ENCODE peak calls at places on chromosomes 16 and 17, in four cellular contexts. One of them, this sample, is unnamed.

GRCh38 chr17:39197380-39198185 is at the start of gene CACNB1:
- DNase-seq in right atrium auricular region: peak
- DNase-seq in PC-3: peak
- DNase-seq in psoas muscle: peak
- DNase-seq in this sample: peak

GRCh38 chr16:57997528-57998265 is 2.8 kb downstream of the ZNF319 start:
- DNase-seq in right atrium auricular region: no peak
- DNase-seq in PC-3: no peak
- DNase-seq in psoas muscle: no peak
- DNase-seq in this sample: no peak

GRCh38 chr17:72717676-72718075 is 374.8 kb downstream of the SLC39A11 start:
- DNase-seq in right atrium auricular region: no peak
- DNase-seq in PC-3: peak
- DNase-seq in psoas muscle: no peak
- DNase-seq in this sample: no peak

GRCh38 chr16:66127459-66128362 is 238.8 kb upstream of the CDH5 start:
- DNase-seq in right atrium auricular region: no peak
- DNase-seq in PC-3: peak
- DNase-seq in psoas muscle: peak
- DNase-seq in this sample: no peak

GRCh38 chr17:48604770-48605329 is at the start of gene HOXB6:
- DNase-seq in right atrium auricular region: no peak
- DNase-seq in PC-3: peak
- DNase-seq in psoas muscle: no peak
- DNase-seq in this sample: no peak

GRCh38 chr17:55717898-55718735 is 4.5 kb downstream of the TMEM100 start:
- DNase-seq in right atrium auricular region: peak
- DNase-seq in PC-3: peak
- DNase-seq in psoas muscle: peak
- DNase-seq in this sample: peak

GRCh38 chr17:54408741-54409140 is 491.9 kb upstream of the TOM1L1 start:
- DNase-seq in right atrium auricular region: no peak
- DNase-seq in PC-3: no peak
- DNase-seq in psoas muscle: no peak
- DNase-seq in this sample: peak

GRCh38 chr17:67922503-67922902 is 73.8 kb downstream of the C17orf58 start:
- DNase-seq in right atrium auricular region: no peak
- DNase-seq in PC-3: no peak
- DNase-seq in psoas muscle: no peak
- DNase-seq in this sample: no peak

GRCh38 chr16:6574146-6574545 is 758.5 kb upstream of the RBFOX1 start:
- DNase-seq in right atrium auricular region: no peak
- DNase-seq in PC-3: no peak
- DNase-seq in psoas muscle: no peak
- DNase-seq in this sample: no peak

GRCh38 chr16:57603110-57604024 is 25.1 kb upstream of the ADGRG1 start:
- DNase-seq in right atrium auricular region: no peak
- DNase-seq in PC-3: no peak
- DNase-seq in psoas muscle: no peak
- DNase-seq in this sample: no peak

GRCh38 chr17:41784207-41784744 is 2.2 kb downstream of the JUP start:
- DNase-seq in right atrium auricular region: no peak
- DNase-seq in PC-3: peak
- DNase-seq in psoas muscle: peak
- DNase-seq in this sample: peak

GRCh38 chr16:78022347-78022746 is at the start of gene CLEC3A:
- DNase-seq in right atrium auricular region: no peak
- DNase-seq in PC-3: no peak
- DNase-seq in psoas muscle: no peak
- DNase-seq in this sample: no peak

GRCh38 chr16:79286646-79287423 is 313.7 kb downstream of the MAF start:
- DNase-seq in right atrium auricular region: no peak
- DNase-seq in PC-3: no peak
- DNase-seq in psoas muscle: peak
- DNase-seq in this sample: no peak

GRCh38 chr16:12298285-12298684 is 321.8 kb downstream of the SNX29 start:
- DNase-seq in right atrium auricular region: no peak
- DNase-seq in PC-3: no peak
- DNase-seq in psoas muscle: no peak
- DNase-seq in this sample: no peak

GRCh38 chr16:85398688-85399582 is 214.2 kb upstream of the GSE1 start:
- DNase-seq in right atrium auricular region: no peak
- DNase-seq in PC-3: no peak
- DNase-seq in psoas muscle: peak
- DNase-seq in this sample: no peak

GRCh38 chr17:62105361-62105760 is 40.3 kb upstream of the MED13 start:
- DNase-seq in right atrium auricular region: no peak
- DNase-seq in PC-3: no peak
- DNase-seq in psoas muscle: no peak
- DNase-seq in this sample: no peak

GRCh38 chr17:8041249-8041928 is 2.5 kb downstream of the ALOX15B start:
- DNase-seq in right atrium auricular region: peak
- DNase-seq in PC-3: peak
- DNase-seq in psoas muscle: no peak
- DNase-seq in this sample: peak

GRCh38 chr16:85634747-85635544 is 21.8 kb downstream of the GSE1 start:
- DNase-seq in right atrium auricular region: no peak
- DNase-seq in PC-3: no peak
- DNase-seq in psoas muscle: no peak
- DNase-seq in this sample: no peak

GRCh38 chr16:85626191-85626951 is 13.2 kb downstream of the GSE1 start:
- DNase-seq in right atrium auricular region: no peak
- DNase-seq in PC-3: no peak
- DNase-seq in psoas muscle: no peak
- DNase-seq in this sample: no peak

GRCh38 chr17:82237083-82237745 is 8.4 kb downstream of the SLC16A3 start:
- DNase-seq in right atrium auricular region: no peak
- DNase-seq in PC-3: no peak
- DNase-seq in psoas muscle: peak
- DNase-seq in this sample: no peak

GRCh38 chr17:67974598-67975066 is 21.6 kb downstream of the C17orf58 start:
- DNase-seq in right atrium auricular region: peak
- DNase-seq in PC-3: no peak
- DNase-seq in psoas muscle: no peak
- DNase-seq in this sample: no peak

GRCh38 chr16:85657267-85657650 is 31.5 kb downstream of the GINS2 start:
- DNase-seq in right atrium auricular region: no peak
- DNase-seq in PC-3: no peak
- DNase-seq in psoas muscle: peak
- DNase-seq in this sample: no peak

GRCh38 chr16:73290258-73290657 is 242.3 kb upstream of the ZFHX3 start:
- DNase-seq in right atrium auricular region: no peak
- DNase-seq in PC-3: no peak
- DNase-seq in psoas muscle: no peak
- DNase-seq in this sample: no peak

GRCh38 chr16:56617212-56618085 is 8.1 kb upstream of the MT1E start:
- DNase-seq in right atrium auricular region: peak
- DNase-seq in PC-3: no peak
- DNase-seq in psoas muscle: peak
- DNase-seq in this sample: peak

GRCh38 chr17:82636626-82637598 is 11.3 kb downstream of the WDR45B start:
- DNase-seq in right atrium auricular region: no peak
- DNase-seq in PC-3: peak
- DNase-seq in psoas muscle: no peak
- DNase-seq in this sample: peak

GRCh38 chr16:23742761-23743160 is 12.1 kb upstream of the CHP2 start:
- DNase-seq in right atrium auricular region: no peak
- DNase-seq in PC-3: no peak
- DNase-seq in psoas muscle: no peak
- DNase-seq in this sample: no peak

GRCh38 chr16:29720703-29721102 is 25.1 kb downstream of the C16orf54 start:
- DNase-seq in right atrium auricular region: no peak
- DNase-seq in PC-3: no peak
- DNase-seq in psoas muscle: no peak
- DNase-seq in this sample: no peak

GRCh38 chr17:56222255-56222654 is 69.0 kb downstream of the ANKFN1 start:
- DNase-seq in right atrium auricular region: no peak
- DNase-seq in PC-3: no peak
- DNase-seq in psoas muscle: no peak
- DNase-seq in this sample: peak

GRCh38 chr17:28634211-28634865 is 10.6 kb downstream of the BLTP2 start:
- DNase-seq in right atrium auricular region: no peak
- DNase-seq in PC-3: no peak
- DNase-seq in psoas muscle: no peak
- DNase-seq in this sample: no peak

GRCh38 chr16:55559233-55559632 is 7.3 kb upstream of the CAPNS2 start:
- DNase-seq in right atrium auricular region: no peak
- DNase-seq in PC-3: no peak
- DNase-seq in psoas muscle: no peak
- DNase-seq in this sample: peak

GRCh38 chr16:27080870-27081269 is 14.1 kb downstream of the C16orf82 start:
- DNase-seq in right atrium auricular region: no peak
- DNase-seq in PC-3: peak
- DNase-seq in psoas muscle: no peak
- DNase-seq in this sample: no peak

DNA sequence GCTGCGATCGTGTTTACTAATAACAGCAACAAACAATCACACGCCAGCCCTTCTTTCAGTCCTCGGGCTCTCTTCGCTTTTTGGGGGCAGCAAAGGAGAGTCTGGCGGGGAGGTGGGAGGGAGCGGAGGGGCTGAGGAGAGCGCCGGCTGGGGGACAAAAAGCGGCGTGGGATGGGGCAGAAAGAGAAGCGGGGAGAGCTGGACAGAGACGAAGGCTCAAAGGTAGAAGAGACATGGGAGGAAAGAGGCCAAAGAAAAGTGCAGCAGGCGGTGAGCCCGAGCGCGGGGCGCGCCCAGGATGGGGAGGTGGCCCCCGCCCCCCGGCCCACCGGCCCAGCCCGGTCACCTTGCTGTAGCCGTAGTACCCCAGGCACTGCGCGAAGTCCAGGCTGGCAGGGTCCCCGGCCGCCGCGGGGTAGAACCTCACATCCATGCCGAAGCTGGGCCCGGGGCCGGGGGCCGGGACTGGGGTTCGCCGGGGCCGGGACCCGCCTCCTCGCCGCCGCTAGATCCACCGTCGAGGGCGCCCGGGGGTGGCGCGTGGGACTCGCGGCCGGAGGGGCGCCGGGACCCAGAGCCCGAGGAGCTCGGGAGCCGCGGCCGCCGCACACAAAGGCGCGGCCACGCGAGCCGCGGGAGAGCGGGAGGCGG is 527 bp downstream of the TOX3 start:
- DNase-seq in right atrium auricular region: no peak
- DNase-seq in PC-3: no peak
- DNase-seq in psoas muscle: no peak
- DNase-seq in this sample: no peak
- H3K4me3 ChIP-seq in right atrium auricular region: peak
- H3K4me3 ChIP-seq in PC-3: no peak
- H3K4me3 ChIP-seq in psoas muscle: peak
- H3K4me3 ChIP-seq in this sample: no peak

DNA sequence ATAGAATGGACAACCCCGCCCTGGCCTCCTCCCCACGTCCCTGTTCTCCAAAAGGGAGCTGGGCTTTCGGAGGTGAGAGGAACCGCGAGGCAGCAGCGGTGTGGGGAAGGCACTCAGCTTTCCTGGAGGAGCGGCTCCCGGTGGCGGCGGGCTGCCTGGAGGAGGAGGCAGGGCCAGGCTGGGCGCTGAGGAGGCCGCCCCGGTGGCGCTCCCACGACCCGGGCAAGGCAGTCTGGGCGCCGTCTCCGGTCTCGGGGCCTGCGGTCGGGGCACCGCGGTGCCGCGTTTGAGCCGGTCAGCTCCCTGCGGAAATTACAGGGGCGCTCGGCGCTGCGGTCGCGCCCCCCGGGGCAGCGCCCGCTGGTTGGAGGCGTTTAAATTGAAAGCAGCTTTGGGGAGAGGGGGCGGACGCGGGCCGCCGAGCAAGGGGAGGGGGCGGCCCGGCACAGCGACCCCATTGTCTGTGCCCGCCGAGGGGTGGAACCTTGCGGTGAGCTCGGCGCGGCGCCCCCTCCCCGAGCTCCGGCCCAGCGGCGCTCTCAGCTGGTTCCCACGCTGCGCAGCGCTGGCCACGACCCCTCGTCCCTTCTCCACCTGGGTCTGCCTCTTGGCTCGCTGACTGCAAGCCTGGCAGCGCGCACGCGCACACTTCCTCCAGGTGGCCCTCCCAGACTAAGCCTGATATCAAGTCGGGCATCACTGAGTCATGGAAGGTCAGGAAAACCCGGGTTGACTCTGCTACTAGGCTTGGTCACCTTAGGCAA is 58.7 kb upstream of the DLX4 start:
- DNase-seq in right atrium auricular region: no peak
- DNase-seq in PC-3: peak
- DNase-seq in psoas muscle: no peak
- DNase-seq in this sample: peak
- H3K4me3 ChIP-seq in right atrium auricular region: no peak
- H3K4me3 ChIP-seq in PC-3: no peak
- H3K4me3 ChIP-seq in psoas muscle: no peak
- H3K4me3 ChIP-seq in this sample: no peak

GRCh38 chr16:88839026-88839529 is 17.7 kb downstream of the GALNS start:
- DNase-seq in right atrium auricular region: no peak
- DNase-seq in PC-3: no peak
- DNase-seq in psoas muscle: no peak
- DNase-seq in this sample: no peak
- H3K4me3 ChIP-seq in right atrium auricular region: no peak
- H3K4me3 ChIP-seq in PC-3: no peak
- H3K4me3 ChIP-seq in psoas muscle: no peak
- H3K4me3 ChIP-seq in this sample: no peak

GRCh38 chr17:40360091-40360490 is 4.4 kb downstream of the GJD3 start:
- DNase-seq in right atrium auricular region: no peak
- DNase-seq in PC-3: no peak
- DNase-seq in psoas muscle: peak
- DNase-seq in this sample: no peak

GRCh38 chr17:40356906-40357861 is 7.4 kb downstream of the GJD3 start:
- DNase-seq in right atrium auricular region: no peak
- DNase-seq in PC-3: no peak
- DNase-seq in psoas muscle: peak
- DNase-seq in this sample: no peak

GRCh38 chr17:40355804-40356758 is 8.5 kb downstream of the GJD3 start:
- DNase-seq in right atrium auricular region: no peak
- DNase-seq in PC-3: no peak
- DNase-seq in psoas muscle: peak
- DNase-seq in this sample: no peak

GRCh38 chr17:40361063-40361924 is 3.2 kb downstream of the GJD3 start:
- DNase-seq in right atrium auricular region: no peak
- DNase-seq in PC-3: no peak
- DNase-seq in psoas muscle: peak
- DNase-seq in this sample: no peak

DNA sequence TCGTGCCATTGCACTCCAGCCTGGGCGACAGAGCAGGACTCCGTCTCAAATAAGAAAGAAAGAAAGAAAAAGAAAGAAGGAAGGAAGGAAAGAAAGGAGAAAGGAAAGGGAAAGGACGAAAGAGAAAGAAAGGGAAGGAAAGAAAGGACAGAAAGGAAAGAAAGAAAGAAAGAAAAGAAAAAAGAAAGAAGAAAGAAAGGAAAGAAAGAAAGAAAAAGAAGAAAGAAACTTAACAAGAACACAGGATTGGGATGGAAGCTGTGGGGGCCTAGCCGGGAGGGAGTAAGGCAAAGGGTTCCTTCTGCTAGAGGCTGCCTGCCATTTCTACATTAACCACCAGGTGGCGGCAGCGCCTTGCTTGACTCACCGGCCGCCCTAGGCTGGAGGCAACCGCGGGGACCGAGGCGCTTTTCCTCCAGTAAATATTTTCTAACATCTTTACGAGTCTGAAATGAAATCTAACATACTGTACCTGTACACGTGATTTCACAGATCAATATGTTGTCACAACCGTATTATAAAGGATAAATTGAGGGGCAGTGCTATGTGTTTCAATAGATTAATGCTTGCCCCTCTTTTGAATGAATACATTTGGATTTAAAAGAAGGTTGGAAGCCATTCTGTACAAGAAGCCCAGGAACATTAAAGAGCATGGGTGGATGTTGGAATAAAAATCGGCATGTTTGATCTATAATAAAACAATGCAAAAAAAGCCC is 6.1 kb downstream of the GJD3 start:
- DNase-seq in right atrium auricular region: peak
- DNase-seq in PC-3: peak
- DNase-seq in psoas muscle: peak
- DNase-seq in this sample: peak
- H3K4me3 ChIP-seq in right atrium auricular region: no peak
- H3K4me3 ChIP-seq in PC-3: peak
- H3K4me3 ChIP-seq in psoas muscle: peak
- H3K4me3 ChIP-seq in this sample: peak